ENCODE peak calls at places on chromosomes 2 and 18, in six cellular contexts. V, S, R, D, U and W are unnamed samples.
A peak's percentile ranks its signal among the peaks of the same experiment; 100 is the strongest.

GRCh38 chr2:213763358-213763757 is 479.1 kb downstream of the SPAG16 start:
- DNase-seq in V (no peak), S (no peak), R (no peak), D (no peak), U (no peak), W (no peak)

GRCh38 chr2:223532161-223532560 is 70.0 kb downstream of the SCG2 start:
- DNase-seq in V (no peak), S (no peak), R (no peak), D (no peak), U (no peak), W (no peak)

GRCh38 chr18:66999003-66999402 is 395.1 kb upstream of the CDH19 start:
- DNase-seq in V (no peak), S (no peak), R (no peak), D (no peak), U (no peak), W (no peak)

GRCh38 chr2:239723486-239724193 is 301.5 kb downstream of the NDUFA10 start:
- DNase-seq in V (no peak), S (no peak), R (no peak), D (no peak), U (no peak), W (peak; percentile 15)

GRCh38 chr2:37711831-37712230 is 40.4 kb upstream of the CDC42EP3 start:
- DNase-seq in V (no peak), S (no peak), R (no peak), D (no peak), U (no peak), W (no peak)

GRCh38 chr2:68426885-68427579 is 40.1 kb downstream of the FBXO48 start:
- DNase-seq in V (no peak), S (no peak), R (peak; percentile 29), D (no peak), U (no peak), W (no peak)

GRCh38 chr2:46842876-46843275 is 72.7 kb downstream of the MCFD2 start:
- DNase-seq in V (no peak), S (no peak), R (no peak), D (no peak), U (no peak), W (no peak)

GRCh38 chr2:239700946-239701345 is 300.1 kb upstream of the HDAC4 start:
- DNase-seq in V (no peak), S (no peak), R (no peak), D (peak; percentile 35), U (no peak), W (no peak)

GRCh38 chr18:69259282-69259681 is 141.4 kb upstream of the DOK6 start:
- DNase-seq in V (no peak), S (no peak), R (no peak), D (no peak), U (no peak), W (no peak)

GRCh38 chr2:27092696-27093429 is 6.3 kb downstream of the KHK start:
- DNase-seq in V (no peak), S (no peak), R (no peak), D (no peak), U (no peak), W (peak; percentile 43)

GRCh38 chr2:190277234-190278112 is 42.2 kb downstream of the HIBCH start:
- DNase-seq in V (no peak), S (no peak), R (no peak), D (no peak), U (peak; percentile 9), W (no peak)

DNA sequence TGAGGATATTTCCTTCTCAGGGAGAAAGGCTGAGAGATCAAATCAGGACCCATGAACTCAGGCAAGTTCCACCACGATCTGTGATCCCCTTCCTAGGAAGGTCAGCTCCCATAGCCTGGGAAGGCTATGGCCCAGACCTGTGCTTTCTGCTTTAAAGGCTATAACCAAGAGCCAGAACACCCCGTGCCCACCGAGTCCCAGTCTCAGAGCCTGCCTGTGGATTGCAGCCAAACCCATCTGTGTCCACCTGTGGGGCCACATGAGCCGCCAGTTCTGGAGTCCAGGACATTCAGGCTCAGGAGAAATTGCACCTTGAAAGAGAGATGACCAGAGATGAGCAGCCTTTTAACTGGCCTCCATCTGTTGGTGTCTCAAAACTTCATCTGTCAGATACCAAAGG is 46.9 kb downstream of the MAL start:
- DNase-seq in V (no peak), S (no peak), R (peak; percentile 62), D (no peak), U (no peak), W (no peak)
- H3K27me3 ChIP-seq in V (peaks cover 26% of the 10 kb centered on the region), S (peaks cover 29% of the 10 kb centered on the region), R (peaks cover 6% of the 10 kb centered on the region), D (no peaks in the 10 kb centered on the region), U (peaks cover 36% of the 10 kb centered on the region), W (peaks cover 7% of the 10 kb centered on the region)

GRCh38 chr2:210539578-210540416 is 16.6 kb upstream of the CPS1 start:
- DNase-seq in V (no peak), S (no peak), R (no peak), D (no peak), U (no peak), W (no peak)
- H3K27me3 ChIP-seq in V (no peaks in the 10 kb centered on the region), S (no peaks in the 10 kb centered on the region), R (no peaks in the 10 kb centered on the region), D (no peaks in the 10 kb centered on the region), U (no peaks in the 10 kb centered on the region), W (no peaks in the 10 kb centered on the region)

GRCh38 chr2:105864262-105864661 is 119.5 kb downstream of the NCK2 start:
- DNase-seq in V (no peak), S (no peak), R (no peak), D (no peak), U (no peak), W (no peak)

GRCh38 chr2:105861198-105861597 is 116.5 kb downstream of the NCK2 start:
- DNase-seq in V (no peak), S (no peak), R (no peak), D (no peak), U (no peak), W (no peak)

GRCh38 chr2:105860567-105860966 is 115.9 kb downstream of the NCK2 start:
- DNase-seq in V (no peak), S (no peak), R (no peak), D (no peak), U (no peak), W (no peak)

GRCh38 chr2:105865222-105865913 is 120.7 kb downstream of the NCK2 start:
- DNase-seq in V (no peak), S (no peak), R (no peak), D (peak; percentile 28), U (no peak), W (no peak)

GRCh38 chr2:105862843-105863242 is 118.1 kb downstream of the NCK2 start:
- DNase-seq in V (no peak), S (no peak), R (no peak), D (no peak), U (no peak), W (no peak)
- H3K27me3 ChIP-seq in V (no peaks in the 10 kb centered on the region), S (no peaks in the 10 kb centered on the region), R (no peaks in the 10 kb centered on the region), D (no peaks in the 10 kb centered on the region), U (no peaks in the 10 kb centered on the region), W (no peaks in the 10 kb centered on the region)

GRCh38 chr2:10547663-10548384 is 99.7 kb upstream of the ODC1 start:
- DNase-seq in V (no peak), S (no peak), R (no peak), D (no peak), U (no peak), W (peak; percentile 80)

GRCh38 chr2:10550206-10551001 is 102.3 kb upstream of the ODC1 start:
- DNase-seq in V (no peak), S (no peak), R (no peak), D (no peak), U (no peak), W (no peak)

GRCh38 chr2:10549196-10549595 is 101.1 kb upstream of the ODC1 start:
- DNase-seq in V (no peak), S (no peak), R (no peak), D (no peak), U (no peak), W (peak; percentile 10)

GRCh38 chr2:10548626-10549025 is 100.5 kb upstream of the ODC1 start:
- DNase-seq in V (no peak), S (no peak), R (no peak), D (no peak), U (no peak), W (peak; percentile 82)

DNA sequence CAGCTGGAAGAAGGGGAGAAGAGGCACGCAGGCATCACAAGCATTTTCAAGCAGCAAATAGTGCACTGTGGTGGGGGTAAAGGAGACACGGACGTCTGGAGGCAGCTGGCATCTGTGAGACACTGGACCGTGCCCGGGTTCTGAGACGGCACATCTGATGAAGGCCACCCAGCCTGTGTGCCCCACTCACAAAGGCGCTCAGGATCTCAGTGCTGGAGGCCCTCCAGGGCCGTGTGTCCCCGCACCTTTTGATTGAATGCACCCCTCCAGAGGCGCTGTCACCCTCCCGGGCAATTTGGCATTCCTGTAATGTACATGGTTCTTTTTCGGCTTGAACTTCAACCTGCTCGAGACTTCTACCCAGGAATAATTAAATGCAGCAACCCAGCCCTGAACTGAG is 101.5 kb upstream of the ODC1 start:
- DNase-seq in V (no peak), S (no peak), R (no peak), D (no peak), U (no peak), W (no peak)
- H3K27me3 ChIP-seq in V (peaks cover 9% of the 10 kb centered on the region), S (peaks cover 28% of the 10 kb centered on the region), R (peaks cover 4% of the 10 kb centered on the region), D (peaks cover 7% of the 10 kb centered on the region), U (peaks cover 32% of the 10 kb centered on the region), W (no peaks in the 10 kb centered on the region)

GRCh38 chr2:10075101-10075500 is 5.1 kb downstream of the CYS1 start:
- DNase-seq in V (no peak), S (no peak), R (no peak), D (no peak), U (no peak), W (no peak)
- H3K27me3 ChIP-seq in V (peaks cover 34% of the 10 kb centered on the region), S (peaks cover 44% of the 10 kb centered on the region), R (no peaks in the 10 kb centered on the region), D (no peaks in the 10 kb centered on the region), U (peaks cover 5% of the 10 kb centered on the region), W (peaks cover 23% of the 10 kb centered on the region)

GRCh38 chr2:118830886-118831285 is 16.6 kb downstream of the EN1 start:
- DNase-seq in V (no peak), S (no peak), R (no peak), D (no peak), U (no peak), W (no peak)
- H3K27me3 ChIP-seq in V (no peaks in the 10 kb centered on the region), S (peaks cover 46% of the 10 kb centered on the region), R (peaks cover 38% of the 10 kb centered on the region), D (peaks cover 71% of the 10 kb centered on the region), U (peaks cover 85% of the 10 kb centered on the region), W (peaks cover 52% of the 10 kb centered on the region)

GRCh38 chr2:44884677-44885076 is 56.8 kb upstream of the SIX3 start:
- DNase-seq in V (no peak), S (no peak), R (peak; percentile 29), D (no peak), U (no peak), W (no peak)

GRCh38 chr2:44881856-44882255 is 59.6 kb upstream of the SIX3 start:
- DNase-seq in V (no peak), S (no peak), R (no peak), D (no peak), U (no peak), W (no peak)

GRCh38 chr2:44886409-44886808 is 55.1 kb upstream of the SIX3 start:
- DNase-seq in V (no peak), S (no peak), R (no peak), D (no peak), U (no peak), W (no peak)

GRCh38 chr2:44883356-44883755 is 58.1 kb upstream of the SIX3 start:
- DNase-seq in V (no peak), S (no peak), R (peak; percentile 68), D (no peak), U (no peak), W (no peak)

GRCh38 chr2:44884231-44884630 is 57.3 kb upstream of the SIX3 start:
- DNase-seq in V (no peak), S (no peak), R (peak; percentile 90), D (no peak), U (no peak), W (no peak)
- H3K27me3 ChIP-seq in V (peaks cover 3% of the 10 kb centered on the region), S (peaks cover 17% of the 10 kb centered on the region), R (no peaks in the 10 kb centered on the region), D (peaks cover 10% of the 10 kb centered on the region), U (peaks cover 30% of the 10 kb centered on the region), W (no peaks in the 10 kb centered on the region)